ENCODE peak calls at places on chromosomes 6 and 20, in four cellular contexts. U is NCI-H510A treated with DMSO at 0.1 percent for 48 hours, E is T-cell, I is AG20443. W is an unnamed sample.

GRCh38 chr20:2528671-2529070 is 7.7 kb upstream of the TMC2 start:
- DNase-seq in U (no peak), E (no peak), I (no peak), W (no peak)

GRCh38 chr6:89375427-89375868 is 22.9 kb upstream of the UBE2J1 start:
- DNase-seq in U (peak), E (peak), I (no peak), W (peak)

GRCh38 chr6:5619249-5619648 is 357.9 kb downstream of the FARS2 start:
- DNase-seq in U (no peak), E (peak), I (no peak), W (peak)

GRCh38 chr6:161750677-161751076 is 476.8 kb upstream of the AGPAT4 start:
- DNase-seq in U (no peak), E (no peak), I (no peak), W (no peak)

GRCh38 chr20:59580208-59580980 is 23.9 kb upstream of the PHACTR3 start:
- DNase-seq in U (no peak), E (no peak), I (peak), W (no peak)

GRCh38 chr6:15818491-15818890 is 155.7 kb upstream of the DTNBP1 start:
- DNase-seq in U (no peak), E (no peak), I (no peak), W (no peak)

GRCh38 chr6:44367686-44368085 is 19.8 kb upstream of the CDC5L start:
- DNase-seq in U (no peak), E (no peak), I (peak), W (no peak)

GRCh38 chr20:3532089-3532615 is 61.3 kb downstream of the ATRN start:
- DNase-seq in U (no peak), E (no peak), I (no peak), W (no peak)

GRCh38 chr20:58088625-58089024 is 139.8 kb downstream of the ANKRD60 start:
- DNase-seq in U (no peak), E (no peak), I (no peak), W (no peak)

GRCh38 chr6:149503858-149504257 is 19.0 kb upstream of the ZC3H12D start:
- DNase-seq in U (no peak), E (no peak), I (no peak), W (no peak)

GRCh38 chr20:24676353-24676977 is 207.0 kb downstream of the SYNDIG1 start:
- DNase-seq in U (no peak), E (no peak), I (no peak), W (no peak)

GRCh38 chr20:58130574-58130973 is 97.9 kb downstream of the ANKRD60 start:
- DNase-seq in U (no peak), E (no peak), I (no peak), W (no peak)

GRCh38 chr6:161029195-161029809 is 37.7 kb downstream of the MAP3K4 start:
- DNase-seq in U (no peak), E (no peak), I (peak), W (no peak)

GRCh38 chr6:123803862-123804681 is at the start of gene NKAIN2:
- DNase-seq in U (peak), E (no peak), I (peak), W (no peak)

GRCh38 chr6:121158924-121159323 is 175.4 kb downstream of the TBC1D32 start:
- DNase-seq in U (no peak), E (no peak), I (no peak), W (no peak)

GRCh38 chr6:3382399-3383279 is 74.2 kb downstream of the SLC22A23 start:
- DNase-seq in U (no peak), E (no peak), I (no peak), W (no peak)

GRCh38 chr6:33668914-33669313 is 42.6 kb downstream of the UQCC2 start:
- DNase-seq in U (peak), E (peak), I (no peak), W (no peak)

GRCh38 chr6:79821859-79822258 is 125.5 kb downstream of the ELOVL4 start:
- DNase-seq in U (no peak), E (no peak), I (no peak), W (no peak)

GRCh38 chr6:91081452-91082067 is 494.7 kb upstream of the MAP3K7 start:
- DNase-seq in U (peak), E (no peak), I (peak), W (no peak)

GRCh38 chr6:134478764-134479399 is 161.0 kb upstream of the SGK1 start:
- DNase-seq in U (no peak), E (no peak), I (no peak), W (no peak)

GRCh38 chr6:163743796-163744195 is 329.3 kb downstream of the QKI start:
- DNase-seq in U (no peak), E (no peak), I (no peak), W (no peak)

GRCh38 chr6:141105481-141105880 is 1027.2 kb upstream of the GJE1 start:
- DNase-seq in U (no peak), E (no peak), I (peak), W (no peak)

GRCh38 chr6:118581489-118581959 is 33.4 kb downstream of the PLN start:
- DNase-seq in U (no peak), E (no peak), I (peak), W (no peak)

GRCh38 chr6:11054722-11055121 is 10.6 kb upstream of the ELOVL2 start:
- DNase-seq in U (no peak), E (no peak), I (no peak), W (no peak)

W was measured in natural killer cell.